ENCODE peak calls at places on chromosomes 7 and 10, in six cellular contexts. W is putamen; N is CD8-positive, alpha-beta T cell; B is A549; I is KBM-7; M is fibroblast of lung. V is an unnamed sample.

GRCh38 chr7:30922596-30922995 is 10.9 kb downstream of the AQP1 start:
- DNase-seq in M (no peak), N (no peak), I (no peak), W (no peak), B (no peak), V (no peak)

GRCh38 chr10:5518143-5518542 is 6.6 kb upstream of the CALML3 start:
- DNase-seq in W (no peak), M (no peak), B (peak), I (no peak), N (no peak), V (no peak)

GRCh38 chr10:100357073-100357858 is 10.2 kb downstream of the SCD start:
- DNase-seq in N (no peak), I (no peak), M (no peak), B (no peak), W (no peak), V (no peak)

GRCh38 chr7:25359471-25360059 is 131.3 kb upstream of the NPVF start:
- DNase-seq in B (peak), M (no peak), W (peak), I (no peak), N (no peak), V (no peak)

GRCh38 chr7:44257618-44258422 is 57.0 kb downstream of the YKT6 start:
- DNase-seq in B (peak), I (peak), W (peak), M (peak), N (peak), V (no peak)

GRCh38 chr10:103699611-103700435 is 155.6 kb downstream of the SH3PXD2A start:
- DNase-seq in M (no peak), I (no peak), B (no peak), W (peak), N (no peak), V (no peak)

GRCh38 chr7:23349484-23350157 is 50.5 kb downstream of the MALSU1 start:
- DNase-seq in I (no peak), B (no peak), N (no peak), M (peak), W (no peak), V (no peak)

GRCh38 chr10:131842351-131843088 is 58.3 kb upstream of the PPP2R2D start:
- DNase-seq in I (no peak), W (no peak), B (no peak), N (no peak), M (no peak), V (peak)

GRCh38 chr10:70835895-70836294 is 20.1 kb downstream of the SGPL1 start:
- DNase-seq in I (no peak), B (no peak), N (no peak), W (no peak), M (peak), V (no peak)

GRCh38 chr10:1134156-1134555 is 78.0 kb downstream of the WDR37 start:
- DNase-seq in W (no peak), M (no peak), B (no peak), N (no peak), I (no peak), V (no peak)

GRCh38 chr10:80185522-80186299 is 19.6 kb downstream of the ANXA11 start:
- DNase-seq in B (no peak), I (no peak), N (no peak), W (no peak), M (no peak), V (no peak)

V was measured in 8988T.